ENCODE peak calls at places on chromosomes 13 and 19, in nine cellular contexts. One of them, this sample, is unnamed.

GRCh38 chr13:42876810-42877550 is 95.6 kb downstream of the FAM216B start:
- DNase-seq in lower lobe of right lung: no peak
- DNase-seq in left lung: no peak
- DNase-seq in stomach: no peak
- DNase-seq in ascending aorta: no peak
- DNase-seq in Peyer's patch: no peak
- DNase-seq in A673: no peak
- DNase-seq in upper lobe of right lung: no peak
- DNase-seq in tibial artery: no peak
- DNase-seq in this sample: no peak

GRCh38 chr13:81874681-81875661 is 1534.0 kb upstream of the SPRY2 start:
- DNase-seq in lower lobe of right lung: no peak
- DNase-seq in left lung: no peak
- DNase-seq in stomach: no peak
- DNase-seq in ascending aorta: no peak
- DNase-seq in Peyer's patch: no peak
- DNase-seq in A673: peak; percentile 1
- DNase-seq in upper lobe of right lung: no peak
- DNase-seq in tibial artery: no peak
- DNase-seq in this sample: no peak

GRCh38 chr19:34365463-34366401 is 736 bp downstream of the GPI start:
- DNase-seq in lower lobe of right lung: peak; percentile 55
- DNase-seq in left lung: peak; percentile 86
- DNase-seq in stomach: peak; percentile 66
- DNase-seq in ascending aorta: no peak
- DNase-seq in Peyer's patch: peak; percentile 71
- DNase-seq in A673: peak; percentile 31
- DNase-seq in upper lobe of right lung: peak; percentile 78
- DNase-seq in tibial artery: peak; percentile 28
- DNase-seq in this sample: no peak

GRCh38 chr13:33208290-33208990 is 77.1 kb downstream of the STARD13 start:
- DNase-seq in lower lobe of right lung: no peak
- DNase-seq in left lung: no peak
- DNase-seq in stomach: no peak
- DNase-seq in ascending aorta: no peak
- DNase-seq in Peyer's patch: no peak
- DNase-seq in A673: no peak
- DNase-seq in upper lobe of right lung: no peak
- DNase-seq in tibial artery: no peak
- DNase-seq in this sample: no peak

GRCh38 chr19:9912551-9913236 is 23.6 kb downstream of the OLFM2 start:
- DNase-seq in lower lobe of right lung: no peak
- DNase-seq in left lung: no peak
- DNase-seq in stomach: no peak
- DNase-seq in ascending aorta: no peak
- DNase-seq in Peyer's patch: no peak
- DNase-seq in A673: no peak
- DNase-seq in upper lobe of right lung: no peak
- DNase-seq in tibial artery: no peak
- DNase-seq in this sample: no peak

GRCh38 chr19:4389064-4389375 is 11.3 kb downstream of the SH3GL1 start:
- DNase-seq in lower lobe of right lung: no peak
- DNase-seq in left lung: no peak
- DNase-seq in stomach: no peak
- DNase-seq in ascending aorta: no peak
- DNase-seq in Peyer's patch: no peak
- DNase-seq in A673: no peak
- DNase-seq in upper lobe of right lung: no peak
- DNase-seq in tibial artery: no peak
- DNase-seq in this sample: no peak

GRCh38 chr13:32838985-32839384 is 177.2 kb upstream of the KL start:
- DNase-seq in lower lobe of right lung: no peak
- DNase-seq in left lung: no peak
- DNase-seq in stomach: peak; percentile 43
- DNase-seq in ascending aorta: no peak
- DNase-seq in Peyer's patch: no peak
- DNase-seq in A673: no peak
- DNase-seq in upper lobe of right lung: no peak
- DNase-seq in tibial artery: no peak
- DNase-seq in this sample: no peak

GRCh38 chr13:90453342-90453741 is 894.1 kb upstream of the MIR17HG start:
- DNase-seq in lower lobe of right lung: no peak
- DNase-seq in left lung: no peak
- DNase-seq in stomach: no peak
- DNase-seq in ascending aorta: no peak
- DNase-seq in Peyer's patch: no peak
- DNase-seq in A673: no peak
- DNase-seq in upper lobe of right lung: no peak
- DNase-seq in tibial artery: no peak
- DNase-seq in this sample: no peak

GRCh38 chr19:55544776-55545439 is 435 bp downstream of the SBK3 start:
- DNase-seq in lower lobe of right lung: no peak
- DNase-seq in left lung: no peak
- DNase-seq in stomach: no peak
- DNase-seq in ascending aorta: no peak
- DNase-seq in Peyer's patch: no peak
- DNase-seq in A673: no peak
- DNase-seq in upper lobe of right lung: no peak
- DNase-seq in tibial artery: no peak
- DNase-seq in this sample: no peak

GRCh38 chr19:43496960-43497359 is 7.6 kb downstream of the PHLDB3 start:
- DNase-seq in lower lobe of right lung: no peak
- DNase-seq in left lung: no peak
- DNase-seq in stomach: no peak
- DNase-seq in ascending aorta: no peak
- DNase-seq in Peyer's patch: no peak
- DNase-seq in A673: no peak
- DNase-seq in upper lobe of right lung: no peak
- DNase-seq in tibial artery: no peak
- DNase-seq in this sample: no peak

GRCh38 chr19:33684550-33685303 is 63.0 kb downstream of the CHST8 start:
- DNase-seq in lower lobe of right lung: no peak
- DNase-seq in left lung: peak; percentile 75
- DNase-seq in stomach: no peak
- DNase-seq in ascending aorta: no peak
- DNase-seq in Peyer's patch: no peak
- DNase-seq in A673: no peak
- DNase-seq in upper lobe of right lung: peak; percentile 61
- DNase-seq in tibial artery: no peak
- DNase-seq in this sample: peak; percentile 32

GRCh38 chr19:9903341-9903740 is 33.0 kb downstream of the OLFM2 start:
- DNase-seq in lower lobe of right lung: no peak
- DNase-seq in left lung: no peak
- DNase-seq in stomach: no peak
- DNase-seq in ascending aorta: no peak
- DNase-seq in Peyer's patch: no peak
- DNase-seq in A673: no peak
- DNase-seq in upper lobe of right lung: no peak
- DNase-seq in tibial artery: no peak
- DNase-seq in this sample: no peak

GRCh38 chr19:9645466-9645865 is 24.4 kb upstream of the ZNF561 start:
- DNase-seq in lower lobe of right lung: no peak
- DNase-seq in left lung: no peak
- DNase-seq in stomach: no peak
- DNase-seq in ascending aorta: no peak
- DNase-seq in Peyer's patch: no peak
- DNase-seq in A673: peak; percentile 37
- DNase-seq in upper lobe of right lung: no peak
- DNase-seq in tibial artery: no peak
- DNase-seq in this sample: no peak

GRCh38 chr19:58181902-58182576 is 822 bp upstream of the ZNF274 start:
- DNase-seq in lower lobe of right lung: no peak
- DNase-seq in left lung: no peak
- DNase-seq in stomach: peak; percentile 27
- DNase-seq in ascending aorta: no peak
- DNase-seq in Peyer's patch: no peak
- DNase-seq in A673: peak; percentile 67
- DNase-seq in upper lobe of right lung: no peak
- DNase-seq in tibial artery: no peak
- DNase-seq in this sample: no peak

GRCh38 chr19:6476155-6476895 is 5.3 kb downstream of the DENND1C start:
- DNase-seq in lower lobe of right lung: peak; percentile 93
- DNase-seq in left lung: peak; percentile 88
- DNase-seq in stomach: peak; percentile 87
- DNase-seq in ascending aorta: no peak
- DNase-seq in Peyer's patch: peak; percentile 95
- DNase-seq in A673: peak; percentile 96
- DNase-seq in upper lobe of right lung: peak; percentile 93
- DNase-seq in tibial artery: no peak
- DNase-seq in this sample: peak; percentile 92

GRCh38 chr13:38868399-38868798 is 122.2 kb downstream of the STOML3 start:
- DNase-seq in lower lobe of right lung: no peak
- DNase-seq in left lung: no peak
- DNase-seq in stomach: no peak
- DNase-seq in ascending aorta: no peak
- DNase-seq in Peyer's patch: no peak
- DNase-seq in A673: no peak
- DNase-seq in upper lobe of right lung: no peak
- DNase-seq in tibial artery: no peak
- DNase-seq in this sample: no peak

GRCh38 chr19:14112051-14112808 is 5.3 kb downstream of the PRKACA start:
- DNase-seq in lower lobe of right lung: no peak
- DNase-seq in left lung: no peak
- DNase-seq in stomach: no peak
- DNase-seq in ascending aorta: no peak
- DNase-seq in Peyer's patch: no peak
- DNase-seq in A673: no peak
- DNase-seq in upper lobe of right lung: no peak
- DNase-seq in tibial artery: no peak
- DNase-seq in this sample: no peak
- H3K4me1 ChIP-seq in lower lobe of right lung: peaks cover 52% of the 10 kb centered on the region
- H3K4me1 ChIP-seq in left lung: peaks cover 30% of the 10 kb centered on the region
- H3K4me1 ChIP-seq in stomach: peaks cover 80% of the 10 kb centered on the region
- H3K4me1 ChIP-seq in ascending aorta: peaks cover 25% of the 10 kb centered on the region
- H3K4me1 ChIP-seq in Peyer's patch: peaks cover 4% of the 10 kb centered on the region
- H3K4me1 ChIP-seq in A673: peaks cover 18% of the 10 kb centered on the region
- H3K4me1 ChIP-seq in upper lobe of right lung: peaks cover 41% of the 10 kb centered on the region
- H3K4me1 ChIP-seq in tibial artery: peaks cover 62% of the 10 kb centered on the region
- H3K4me1 ChIP-seq in this sample: no peaks in the 10 kb centered on the region

GRCh38 chr13:36848228-36848982 is 29.4 kb downstream of the RFXAP start:
- DNase-seq in lower lobe of right lung: no peak
- DNase-seq in left lung: no peak
- DNase-seq in stomach: no peak
- DNase-seq in ascending aorta: no peak
- DNase-seq in Peyer's patch: no peak
- DNase-seq in A673: peak; percentile 36
- DNase-seq in upper lobe of right lung: no peak
- DNase-seq in tibial artery: no peak
- DNase-seq in this sample: no peak
- H3K4me1 ChIP-seq in lower lobe of right lung: peaks cover 5% of the 10 kb centered on the region
- H3K4me1 ChIP-seq in left lung: no peaks in the 10 kb centered on the region
- H3K4me1 ChIP-seq in stomach: peaks cover 9% of the 10 kb centered on the region
- H3K4me1 ChIP-seq in ascending aorta: peaks cover 6% of the 10 kb centered on the region
- H3K4me1 ChIP-seq in Peyer's patch: no peaks in the 10 kb centered on the region
- H3K4me1 ChIP-seq in A673: peaks cover 33% of the 10 kb centered on the region
- H3K4me1 ChIP-seq in upper lobe of right lung: no peaks in the 10 kb centered on the region
- H3K4me1 ChIP-seq in tibial artery: no peaks in the 10 kb centered on the region
- H3K4me1 ChIP-seq in this sample: no peaks in the 10 kb centered on the region

GRCh38 chr13:112625698-112626097 is 37.7 kb upstream of the TUBGCP3 start:
- DNase-seq in lower lobe of right lung: no peak
- DNase-seq in left lung: no peak
- DNase-seq in stomach: no peak
- DNase-seq in ascending aorta: no peak
- DNase-seq in Peyer's patch: no peak
- DNase-seq in A673: no peak
- DNase-seq in upper lobe of right lung: peak; percentile 11
- DNase-seq in tibial artery: no peak
- DNase-seq in this sample: no peak
- H3K4me1 ChIP-seq in lower lobe of right lung: no peaks in the 10 kb centered on the region
- H3K4me1 ChIP-seq in left lung: no peaks in the 10 kb centered on the region
- H3K4me1 ChIP-seq in stomach: no peaks in the 10 kb centered on the region
- H3K4me1 ChIP-seq in ascending aorta: no peaks in the 10 kb centered on the region
- H3K4me1 ChIP-seq in Peyer's patch: no peaks in the 10 kb centered on the region
- H3K4me1 ChIP-seq in A673: no peaks in the 10 kb centered on the region
- H3K4me1 ChIP-seq in upper lobe of right lung: no peaks in the 10 kb centered on the region
- H3K4me1 ChIP-seq in tibial artery: no peaks in the 10 kb centered on the region
- H3K4me1 ChIP-seq in this sample: no peaks in the 10 kb centered on the region

GRCh38 chr19:39405261-39405912 is 1.3 kb upstream of the ZFP36 start:
- DNase-seq in lower lobe of right lung: no peak
- DNase-seq in left lung: no peak
- DNase-seq in stomach: no peak
- DNase-seq in ascending aorta: no peak
- DNase-seq in Peyer's patch: peak; percentile 55
- DNase-seq in A673: no peak
- DNase-seq in upper lobe of right lung: no peak
- DNase-seq in tibial artery: no peak
- DNase-seq in this sample: no peak

GRCh38 chr19:39407394-39407643 is 672 bp downstream of the ZFP36 start:
- DNase-seq in lower lobe of right lung: no peak
- DNase-seq in left lung: no peak
- DNase-seq in stomach: no peak
- DNase-seq in ascending aorta: no peak
- DNase-seq in Peyer's patch: no peak
- DNase-seq in A673: no peak
- DNase-seq in upper lobe of right lung: no peak
- DNase-seq in tibial artery: no peak
- DNase-seq in this sample: no peak

GRCh38 chr19:39406656-39407393 is at the start of gene ZFP36:
- DNase-seq in lower lobe of right lung: peak; percentile 92
- DNase-seq in left lung: peak; percentile 96
- DNase-seq in stomach: peak; percentile 95
- DNase-seq in ascending aorta: peak; percentile 70
- DNase-seq in Peyer's patch: peak; percentile 96
- DNase-seq in A673: peak; percentile 76
- DNase-seq in upper lobe of right lung: peak; percentile 95
- DNase-seq in tibial artery: peak; percentile 90
- DNase-seq in this sample: no peak

GRCh38 chr19:39407644-39408391 is 1.2 kb downstream of the ZFP36 start:
- DNase-seq in lower lobe of right lung: peak; percentile 83
- DNase-seq in left lung: peak; percentile 87
- DNase-seq in stomach: peak; percentile 76
- DNase-seq in ascending aorta: no peak
- DNase-seq in Peyer's patch: peak; percentile 83
- DNase-seq in A673: no peak
- DNase-seq in upper lobe of right lung: peak; percentile 85
- DNase-seq in tibial artery: no peak
- DNase-seq in this sample: no peak

DNA sequence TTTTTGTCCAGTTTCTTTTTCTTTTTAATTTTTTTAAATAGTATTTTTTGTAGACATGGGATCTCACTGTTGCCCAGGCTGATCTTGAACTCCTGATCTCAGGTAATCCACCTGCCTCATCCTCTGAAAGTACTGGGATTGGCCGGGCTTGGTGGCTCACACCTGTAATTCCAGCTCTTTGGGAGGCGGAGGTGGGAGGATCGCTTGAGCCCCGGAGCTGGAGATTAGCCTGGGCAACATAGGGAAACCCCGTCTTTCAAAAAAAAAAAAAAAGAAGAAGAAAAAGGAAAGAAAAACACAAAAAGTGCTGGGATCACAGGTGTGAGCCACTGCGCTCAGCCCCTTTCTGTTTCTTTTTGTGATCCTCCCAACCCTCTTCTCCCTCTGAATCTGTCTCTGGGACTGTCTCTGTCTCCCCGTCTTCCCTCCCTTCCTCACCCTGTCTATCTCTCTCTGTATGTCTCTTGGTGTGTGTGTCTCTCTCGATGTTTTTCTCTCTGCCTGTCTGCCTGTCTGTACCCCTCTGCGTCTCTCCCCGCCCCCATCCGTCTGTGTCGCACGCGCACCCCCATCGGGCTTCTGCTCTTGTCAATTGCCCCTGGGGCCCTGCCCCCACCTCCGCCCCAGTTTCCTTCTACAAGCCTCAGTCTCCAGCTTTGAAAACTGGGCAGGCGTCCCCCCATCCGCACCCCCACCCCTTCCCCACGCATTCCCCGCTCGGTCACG is 554 bp upstream of the ZFP36 start:
- DNase-seq in lower lobe of right lung: no peak
- DNase-seq in left lung: no peak
- DNase-seq in stomach: no peak
- DNase-seq in ascending aorta: no peak
- DNase-seq in Peyer's patch: no peak
- DNase-seq in A673: peak; percentile 66
- DNase-seq in upper lobe of right lung: no peak
- DNase-seq in tibial artery: peak; percentile 88
- DNase-seq in this sample: no peak
- H3K4me1 ChIP-seq in lower lobe of right lung: peaks cover 46% of the 10 kb centered on the region
- H3K4me1 ChIP-seq in left lung: peaks cover 25% of the 10 kb centered on the region
- H3K4me1 ChIP-seq in stomach: peaks cover 60% of the 10 kb centered on the region
- H3K4me1 ChIP-seq in ascending aorta: peaks cover 8% of the 10 kb centered on the region
- H3K4me1 ChIP-seq in Peyer's patch: peaks cover 48% of the 10 kb centered on the region
- H3K4me1 ChIP-seq in A673: peaks cover 48% of the 10 kb centered on the region
- H3K4me1 ChIP-seq in upper lobe of right lung: peaks cover 40% of the 10 kb centered on the region
- H3K4me1 ChIP-seq in tibial artery: peaks cover 32% of the 10 kb centered on the region
- H3K4me1 ChIP-seq in this sample: peaks cover 30% of the 10 kb centered on the region

This sample was measured in RWPE2.